ENCODE peak calls at places on chromosomes 5 and 9, in nine cellular contexts. X, J, L, T, R, U, G, F and Y are unnamed samples.

GRCh38 chr5:5492087-5492933 is 69.8 kb downstream of the ICE1 start:
- DNase-seq in F (no peak), U (peak; percentile 28), T (peak; percentile 62), G (no peak), R (peak; percentile 67), X (peak; percentile 31), J (peak; percentile 57), L (no peak), Y (peak; percentile 69)

GRCh38 chr9:134791009-134791408 is 89.6 kb upstream of the FCN2 start:
- DNase-seq in R (no peak), G (no peak), F (no peak), T (peak; percentile 59), X (no peak), J (no peak), U (no peak), L (no peak), Y (no peak)

GRCh38 chr5:149799119-149799623 is 69.1 kb downstream of the PPARGC1B start:
- DNase-seq in T (no peak), U (no peak), G (peak; percentile 36), X (no peak), R (peak; percentile 96), J (no peak), F (peak; percentile 85), L (no peak), Y (no peak)

GRCh38 chr9:133428579-133429215 is 6.5 kb downstream of the ADAMTS13 start:
- DNase-seq in L (no peak), X (no peak), F (no peak), G (peak; percentile 43), U (no peak), J (no peak), R (peak; percentile 38), T (peak; percentile 50), Y (peak; percentile 87)

GRCh38 chr9:131633491-131634031 is 88.2 kb downstream of the PRRT1B start:
- DNase-seq in J (no peak), T (no peak), U (no peak), X (no peak), F (no peak), L (no peak), G (no peak), R (peak; percentile 61), Y (no peak)

GRCh38 chr9:127482662-127483061 is 31.4 kb downstream of the LRSAM1 start:
- DNase-seq in F (no peak), L (no peak), R (no peak), G (no peak), T (no peak), J (no peak), U (no peak), X (no peak), Y (no peak)

GRCh38 chr9:78286125-78286524 is 10.8 kb upstream of the PSAT1 start:
- DNase-seq in T (no peak), F (no peak), X (no peak), G (no peak), U (no peak), L (no peak), J (no peak), R (no peak), Y (no peak)

GRCh38 chr5:139371482-139372435 is 11.3 kb downstream of the SLC23A1 start:
- DNase-seq in J (no peak), R (no peak), F (peak; percentile 10), U (no peak), T (no peak), L (no peak), G (no peak), X (no peak), Y (no peak)

GRCh38 chr5:100479079-100479688 is 56.0 kb upstream of the FAM174A start:
- DNase-seq in U (no peak), T (no peak), F (no peak), L (no peak), R (peak; percentile 28), G (no peak), J (peak; percentile 43), X (no peak), Y (peak; percentile 49)

GRCh38 chr9:76655121-76655531 is 109.1 kb upstream of the PCA3 start:
- DNase-seq in T (no peak), L (no peak), F (no peak), G (no peak), J (no peak), X (no peak), R (peak; percentile 22), U (no peak), Y (no peak)

GRCh38 chr9:106648799-106649198 is 214.2 kb upstream of the ZNF462 start:
- DNase-seq in R (peak; percentile 26), J (peak; percentile 6), L (no peak), F (no peak), U (no peak), G (no peak), X (no peak), T (no peak), Y (no peak)

GRCh38 chr5:131684595-131684994 is 49.6 kb upstream of the RAPGEF6 start:
- DNase-seq in J (no peak), L (no peak), T (no peak), F (no peak), X (no peak), G (no peak), R (peak; percentile 18), U (no peak), Y (no peak)
- H3K27ac ChIP-seq in J (no peak overlapping the region), L (no peak overlapping the region), T (no peak overlapping the region), F (no peak overlapping the region), X (no peak overlapping the region), G (no peak overlapping the region), R (peak overlapping the region; percentile 17), U (no peak overlapping the region), Y (no peak overlapping the region)

GRCh38 chr5:68247627-68248026 is 32.1 kb downstream of the PIK3R1 start:
- DNase-seq in X (no peak), F (no peak), T (no peak), L (no peak), U (no peak), G (no peak), R (no peak), J (no peak), Y (no peak)

GRCh38 chr5:68243251-68243650 is 27.7 kb downstream of the PIK3R1 start:
- DNase-seq in X (no peak), J (no peak), T (no peak), F (no peak), U (no peak), L (no peak), G (no peak), R (no peak), Y (no peak)

GRCh38 chr5:68246802-68247201 is 31.2 kb downstream of the PIK3R1 start:
- DNase-seq in F (no peak), T (no peak), U (no peak), X (no peak), J (no peak), R (no peak), G (no peak), L (no peak), Y (no peak)

GRCh38 chr5:68243681-68244080 is 28.1 kb downstream of the PIK3R1 start:
- DNase-seq in J (no peak), R (no peak), F (no peak), U (no peak), X (no peak), L (no peak), T (no peak), G (no peak), Y (no peak)

DNA sequence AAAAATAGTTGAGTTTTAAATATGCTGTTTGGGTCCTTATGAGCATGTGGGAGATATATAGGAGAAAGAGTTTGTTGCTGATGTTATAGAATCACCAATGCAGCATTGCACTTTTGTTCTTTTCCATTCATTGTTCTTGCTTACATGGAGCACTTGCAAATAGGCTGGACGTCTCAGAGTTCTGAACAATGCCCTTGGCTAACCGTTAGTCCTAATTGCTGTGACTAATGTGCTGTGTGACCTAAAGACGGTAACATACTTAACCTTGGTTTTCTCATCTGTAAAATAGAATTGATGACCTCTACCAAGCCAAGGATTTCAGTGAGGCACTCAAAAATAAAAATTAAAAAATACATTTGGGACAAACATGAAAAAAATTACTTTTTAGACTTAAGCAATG is 29.8 kb downstream of the PIK3R1 start:
- DNase-seq in F (no peak), J (no peak), T (no peak), G (no peak), U (no peak), L (no peak), R (peak; percentile 55), X (no peak), Y (peak; percentile 45)
- H3K27ac ChIP-seq in F (no peak overlapping the region), J (no peak overlapping the region), T (no peak overlapping the region), G (no peak overlapping the region), U (no peak overlapping the region), L (no peak overlapping the region), R (no peak overlapping the region), X (no peak overlapping the region), Y (no peak overlapping the region)

GRCh38 chr9:35948901-35949318 is 9.0 kb downstream of the OR2S2 start:
- DNase-seq in R (no peak), X (no peak), J (no peak), U (no peak), T (no peak), F (no peak), L (no peak), G (no peak), Y (no peak)

GRCh38 chr9:35954942-35955546 is 2.9 kb downstream of the OR2S2 start:
- DNase-seq in U (peak; percentile 33), T (peak; percentile 56), J (peak; percentile 67), G (peak; percentile 64), X (peak; percentile 12), F (peak; percentile 65), R (peak; percentile 83), L (peak; percentile 19), Y (peak; percentile 78)

GRCh38 chr9:35952526-35953191 is 5.3 kb downstream of the OR2S2 start:
- DNase-seq in U (no peak), F (no peak), X (no peak), G (no peak), J (no peak), R (no peak), L (no peak), T (no peak), Y (no peak)

GRCh38 chr9:35948451-35948850 is 9.5 kb downstream of the OR2S2 start:
- DNase-seq in L (no peak), F (no peak), G (no peak), J (no peak), T (no peak), X (no peak), R (no peak), U (no peak), Y (no peak)

DNA sequence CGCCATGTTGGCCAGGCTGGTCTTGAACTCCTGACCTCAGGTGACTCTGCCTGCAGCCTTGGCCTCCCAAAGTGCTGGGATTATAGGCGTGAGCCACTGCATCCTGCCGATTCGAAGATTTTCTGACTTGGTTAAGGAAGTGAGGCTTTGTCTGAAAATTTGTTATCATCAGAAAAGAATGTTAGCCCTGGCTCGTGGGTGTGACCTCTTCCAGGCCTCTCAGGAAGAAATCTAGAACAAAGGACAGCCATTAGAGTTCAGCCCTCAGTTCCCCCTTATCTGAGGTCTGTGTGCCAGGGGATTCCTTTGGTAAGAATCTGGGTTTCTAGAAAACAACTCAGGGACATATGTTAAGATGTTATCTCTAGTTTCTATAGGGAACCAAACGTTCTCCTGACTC is 6.2 kb downstream of the OR2S2 start:
- DNase-seq in G (no peak), T (no peak), R (peak; percentile 76), X (no peak), L (no peak), U (no peak), J (no peak), F (no peak), Y (no peak)
- H3K27ac ChIP-seq in G (no peak overlapping the region), T (no peak overlapping the region), R (peak overlapping the region; percentile 48), X (no peak overlapping the region), L (no peak overlapping the region), U (no peak overlapping the region), J (no peak overlapping the region), F (peak overlapping the region; percentile 23), Y (no peak overlapping the region)

DNA sequence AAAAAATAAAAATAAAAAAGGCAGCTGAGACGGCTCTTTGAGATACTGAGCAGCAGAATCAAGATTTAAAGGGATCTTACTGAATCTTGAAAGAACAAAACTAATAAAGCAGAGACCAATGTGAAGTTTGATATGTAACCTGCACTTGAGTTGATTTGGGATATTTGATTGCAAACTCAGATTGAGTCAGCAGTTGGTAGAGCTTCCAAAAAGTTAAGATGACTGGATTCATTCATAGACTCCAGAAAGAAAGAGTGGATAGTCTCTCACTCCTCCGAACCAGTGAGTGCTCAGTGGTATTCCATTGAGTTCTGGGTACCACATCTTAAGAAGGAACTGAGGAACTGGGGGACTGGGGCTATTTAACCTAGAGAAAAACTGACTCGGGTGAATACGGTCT is 52.7 kb upstream of the TESK1 start:
- DNase-seq in J (no peak), L (no peak), F (no peak), T (no peak), X (no peak), R (peak; percentile 44), G (no peak), U (no peak), Y (no peak)
- H3K27ac ChIP-seq in J (no peak overlapping the region), L (no peak overlapping the region), F (peak overlapping the region; percentile 72), T (no peak overlapping the region), X (no peak overlapping the region), R (peak overlapping the region; percentile 10), G (peak overlapping the region; percentile 74), U (no peak overlapping the region), Y (no peak overlapping the region)